ENCODE peak calls at places on chromosomes 13 and 19, in four cellular contexts. A is fibroblast of lung, F is pancreas, H is ovary. Z is an unnamed sample. For H3K4me1, the result is how much of the 10 kb centered on the place peaks cover.

GRCh38 chr13:75357576-75358295 is 124.2 kb downstream of the TBC1D4 start:
- DNase-seq in A (peak), F (no peak), H (no peak), Z (peak)

GRCh38 chr13:65725001-65725400 is 1505.1 kb downstream of the PCDH9 start:
- DNase-seq in A (peak), F (no peak), H (no peak), Z (no peak)

GRCh38 chr19:2945575-2946184 is 909 bp upstream of the ZNF77 start:
- DNase-seq in A (no peak), F (no peak), H (no peak), Z (no peak)

GRCh38 chr13:111853766-111854165 is 213.2 kb upstream of the SOX1 start:
- DNase-seq in A (no peak), F (no peak), H (no peak), Z (no peak)

GRCh38 chr13:28657784-28658538 is 969 bp upstream of the POMP start:
- DNase-seq in A (peak), F (no peak), H (no peak), Z (no peak)

GRCh38 chr13:107563099-107563925 is 652.0 kb downstream of the LIG4 start:
- DNase-seq in A (no peak), F (no peak), H (no peak), Z (no peak)

GRCh38 chr13:94115054-94115453 is 364.4 kb downstream of the DCT start:
- DNase-seq in A (no peak), F (no peak), H (no peak), Z (no peak)

GRCh38 chr13:106362637-106363036 is 172.8 kb downstream of the EFNB2 start:
- DNase-seq in A (no peak), F (no peak), H (no peak), Z (no peak)

GRCh38 chr19:48928164-48929005 is 5.1 kb upstream of the DHDH start:
- DNase-seq in A (peak), F (no peak), H (no peak), Z (no peak)

GRCh38 chr19:11191273-11191755 is 6.0 kb downstream of the KANK2 start:
- DNase-seq in A (peak), F (no peak), H (peak), Z (peak)

GRCh38 chr19:35153701-35154534 is 617 bp upstream of the FXYD5 start:
- DNase-seq in A (peak), F (peak), H (no peak), Z (peak)

GRCh38 chr13:41515491-41516139 is 58.3 kb downstream of the RGCC start:
- DNase-seq in A (no peak), F (no peak), H (no peak), Z (no peak)

GRCh38 chr13:110061270-110061669 is 245.7 kb downstream of the COL4A1 start:
- DNase-seq in A (no peak), F (no peak), H (no peak), Z (no peak)

GRCh38 chr19:5313307-5313706 is 27.3 kb downstream of the PTPRS start:
- DNase-seq in A (no peak), F (peak), H (no peak), Z (peak)

GRCh38 chr19:10699650-10700335 is 1.4 kb upstream of the QTRT1 start:
- DNase-seq in A (peak), F (no peak), H (no peak), Z (peak)

GRCh38 chr19:48511800-48512503 is at the start of gene LMTK3:
- DNase-seq in A (peak), F (peak), H (no peak), Z (peak)

GRCh38 chr19:50328257-50329145 is 676 bp downstream of the KCNC3 start:
- DNase-seq in A (no peak), F (peak), H (no peak), Z (peak)

GRCh38 chr13:97127842-97128241 is 94.3 kb upstream of the MBNL2 start:
- DNase-seq in A (no peak), F (no peak), H (no peak), Z (no peak)

GRCh38 chr19:18157465-18158063 is 4.6 kb downstream of the PIK3R2 start:
- DNase-seq in A (no peak), F (peak), H (no peak), Z (no peak)

GRCh38 chr13:30739646-30740642 is 4.6 kb downstream of the ALOX5AP start:
- DNase-seq in A (peak), F (no peak), H (no peak), Z (no peak)
- H3K4me1 ChIP-seq in A (under half), F (under half), H (under half), Z (under half)

GRCh38 chr19:7326105-7326877 is 22.4 kb upstream of the ARHGEF18 start:
- DNase-seq in A (no peak), F (no peak), H (no peak), Z (no peak)
- H3K27ac ChIP-seq in A (no peak), F (no peak), H (no peak), Z (no peak)

GRCh38 chr19:29381353-29382203 is 144.2 kb upstream of the VSTM2B start:
- DNase-seq in A (no peak), F (no peak), H (no peak), Z (no peak)
- H3K4me3 ChIP-seq in A (no peak), F (no peak), H (no peak), Z (no peak)

DNA sequence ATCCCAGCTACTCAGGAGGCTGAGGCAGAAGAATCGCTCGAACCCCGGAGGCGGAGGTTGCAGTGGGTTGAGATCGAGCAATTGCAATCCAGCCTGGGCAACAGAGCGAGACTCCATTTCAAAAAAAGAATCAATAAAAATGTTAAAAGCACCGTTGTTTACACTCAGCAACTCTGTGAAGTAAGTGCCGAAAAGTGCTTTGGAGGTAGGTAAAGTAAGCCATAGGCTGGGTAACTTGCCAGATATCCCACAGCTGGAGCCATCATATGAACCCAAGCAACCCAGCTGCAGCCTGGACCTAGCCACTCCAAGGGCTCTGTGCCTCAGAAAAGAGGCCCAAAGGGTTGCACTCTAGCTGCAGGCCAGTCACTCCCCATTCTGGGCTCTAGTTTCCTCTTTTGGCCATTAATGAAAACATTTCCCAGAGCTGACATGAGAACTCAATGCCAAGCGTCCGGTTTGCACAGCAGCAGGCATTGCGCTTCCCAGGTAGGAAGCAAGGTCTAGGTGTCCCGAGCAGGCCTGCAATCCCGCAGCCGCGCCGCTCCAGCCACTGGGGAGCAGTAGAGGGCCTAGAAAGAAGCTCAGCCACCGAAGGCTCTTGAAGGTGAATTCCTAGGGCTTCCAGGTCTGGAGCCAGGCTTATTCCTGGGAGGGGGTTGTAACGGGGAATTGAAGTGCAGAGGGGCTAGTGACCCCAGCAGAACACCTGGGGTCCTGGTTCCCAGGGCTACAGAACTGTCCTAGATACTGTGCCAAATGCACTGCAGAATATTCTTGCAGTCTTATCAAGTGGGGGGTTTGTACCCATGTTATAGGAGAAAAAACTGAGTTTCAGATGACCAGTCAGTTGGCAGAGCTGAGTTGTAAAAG is 4.1 kb upstream of the CD79A start:
- DNase-seq in A (peak), F (peak), H (no peak), Z (peak)
- H3K4me1 ChIP-seq in A (under half), F (under half), H (under half), Z (under half)

GRCh38 chr19:43984687-43985000 is 656 bp downstream of the ZNF155 start:
- DNase-seq in A (no peak), F (no peak), H (no peak), Z (peak)
- H3K27ac ChIP-seq in A (peak), F (no peak), H (no peak), Z (no peak)

DNA sequence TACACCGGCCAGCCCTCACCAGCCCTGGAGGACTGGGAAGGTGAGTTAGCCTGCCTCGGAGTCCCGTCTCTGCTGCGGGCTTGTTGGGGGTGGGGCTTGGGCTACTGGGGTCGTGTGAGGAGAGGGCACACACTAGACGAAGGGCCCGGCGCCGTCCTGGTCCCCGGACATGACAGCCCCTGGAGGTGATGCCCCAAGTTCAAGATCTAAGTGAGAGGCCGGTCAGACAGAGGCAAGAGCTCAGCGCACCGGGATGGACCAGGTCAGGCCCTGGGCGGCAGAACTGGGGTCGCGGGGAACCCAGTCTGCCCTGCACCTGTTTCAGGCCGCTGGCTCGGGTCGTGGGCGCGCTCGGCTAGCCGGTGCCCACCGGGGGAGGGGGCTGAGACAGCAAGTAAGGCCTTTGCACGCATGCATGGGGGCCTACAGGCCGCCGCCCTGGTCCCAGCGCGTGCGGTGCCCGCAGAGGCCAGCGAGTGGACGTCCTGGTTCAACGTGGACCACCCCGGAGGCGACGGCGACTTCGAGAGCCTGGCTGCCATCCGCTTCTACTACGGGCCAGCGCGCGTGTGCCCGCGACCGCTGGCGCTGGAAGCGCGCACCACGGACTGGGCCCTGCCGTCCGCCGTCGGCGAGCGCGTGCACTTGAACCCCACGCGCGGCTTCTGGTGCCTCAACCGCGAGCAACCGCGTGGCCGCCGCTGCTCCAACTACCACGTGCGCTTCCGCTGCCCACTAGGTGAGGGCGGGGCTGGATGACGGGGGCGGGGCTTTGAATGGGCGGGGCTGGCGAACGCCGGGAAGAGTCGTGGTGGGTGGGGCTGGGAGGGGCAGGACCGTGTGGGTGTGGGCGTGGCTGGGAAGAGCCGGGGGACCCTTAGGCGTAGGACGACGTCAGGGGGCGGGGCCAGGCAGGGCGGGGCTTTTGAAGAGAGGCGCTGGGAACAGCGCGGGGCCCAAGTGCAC is 2.0 kb downstream of the CILP2 start:
- DNase-seq in A (peak), F (peak), H (peak), Z (peak)
- H3K4me3 ChIP-seq in A (no peak), F (no peak), H (no peak), Z (peak)

Z was measured in right cardiac atrium.